ENCODE peak calls at places on chromosome 17, in ten cellular contexts. One of them, this sample, is unnamed.

GRCh38 chr17:44956076-44956475 is 8.5 kb upstream of the KIF18B start:
- DNase-seq in SK-N-SH: no peak
- DNase-seq in esophagus squamous epithelium: no peak
- DNase-seq in heart right ventricle: no peak
- DNase-seq in left ventricle myocardium inferior: no peak
- DNase-seq in MM.1S: no peak
- DNase-seq in HL-60: no peak
- DNase-seq in adrenal gland: no peak
- DNase-seq in fibroblast of lung: no peak
- DNase-seq in transverse colon: no peak
- DNase-seq in this sample: no peak

GRCh38 chr17:64783556-64784352 is 121.6 kb upstream of the SMURF2 start:
- DNase-seq in MM.1S: no peak
- DNase-seq in esophagus squamous epithelium: no peak
- DNase-seq in fibroblast of lung: no peak
- DNase-seq in transverse colon: no peak
- DNase-seq in left ventricle myocardium inferior: no peak
- DNase-seq in SK-N-SH: no peak
- DNase-seq in HL-60: no peak
- DNase-seq in heart right ventricle: no peak
- DNase-seq in adrenal gland: no peak
- DNase-seq in this sample: no peak

GRCh38 chr17:1111599-1112443 is 68.0 kb downstream of the ABR start:
- DNase-seq in fibroblast of lung: no peak
- DNase-seq in transverse colon: peak
- DNase-seq in adrenal gland: peak
- DNase-seq in MM.1S: no peak
- DNase-seq in heart right ventricle: peak
- DNase-seq in HL-60: no peak
- DNase-seq in left ventricle myocardium inferior: peak
- DNase-seq in SK-N-SH: peak
- DNase-seq in esophagus squamous epithelium: no peak
- DNase-seq in this sample: no peak

GRCh38 chr17:56629450-56630187 is 36.1 kb downstream of the NOG start:
- DNase-seq in left ventricle myocardium inferior: no peak
- DNase-seq in fibroblast of lung: peak
- DNase-seq in adrenal gland: no peak
- DNase-seq in MM.1S: no peak
- DNase-seq in HL-60: no peak
- DNase-seq in esophagus squamous epithelium: no peak
- DNase-seq in heart right ventricle: no peak
- DNase-seq in transverse colon: no peak
- DNase-seq in SK-N-SH: peak
- DNase-seq in this sample: peak

GRCh38 chr17:62869885-62870580 is 61.9 kb upstream of the MARCHF10 start:
- DNase-seq in HL-60: no peak
- DNase-seq in heart right ventricle: no peak
- DNase-seq in MM.1S: peak
- DNase-seq in adrenal gland: no peak
- DNase-seq in SK-N-SH: peak
- DNase-seq in esophagus squamous epithelium: no peak
- DNase-seq in left ventricle myocardium inferior: no peak
- DNase-seq in transverse colon: no peak
- DNase-seq in fibroblast of lung: peak
- DNase-seq in this sample: no peak

GRCh38 chr17:81713556-81714411 is 1.7 kb downstream of the SLC25A10 start:
- DNase-seq in transverse colon: peak
- DNase-seq in left ventricle myocardium inferior: no peak
- DNase-seq in HL-60: no peak
- DNase-seq in esophagus squamous epithelium: no peak
- DNase-seq in SK-N-SH: peak
- DNase-seq in MM.1S: no peak
- DNase-seq in fibroblast of lung: no peak
- DNase-seq in adrenal gland: no peak
- DNase-seq in heart right ventricle: no peak
- DNase-seq in this sample: no peak

GRCh38 chr17:80869476-80869875 is 122.2 kb upstream of the CHMP6 start:
- DNase-seq in fibroblast of lung: no peak
- DNase-seq in left ventricle myocardium inferior: no peak
- DNase-seq in transverse colon: no peak
- DNase-seq in adrenal gland: no peak
- DNase-seq in heart right ventricle: no peak
- DNase-seq in MM.1S: no peak
- DNase-seq in esophagus squamous epithelium: no peak
- DNase-seq in HL-60: no peak
- DNase-seq in SK-N-SH: no peak
- DNase-seq in this sample: no peak

GRCh38 chr17:39001703-39002637 is 34.8 kb upstream of the FBXO47 start:
- DNase-seq in transverse colon: peak
- DNase-seq in esophagus squamous epithelium: no peak
- DNase-seq in SK-N-SH: no peak
- DNase-seq in MM.1S: no peak
- DNase-seq in fibroblast of lung: peak
- DNase-seq in HL-60: peak
- DNase-seq in heart right ventricle: peak
- DNase-seq in left ventricle myocardium inferior: peak
- DNase-seq in adrenal gland: peak
- DNase-seq in this sample: no peak

GRCh38 chr17:1473841-1474240 is 17.8 kb upstream of the CRK start:
- DNase-seq in MM.1S: no peak
- DNase-seq in adrenal gland: no peak
- DNase-seq in SK-N-SH: no peak
- DNase-seq in transverse colon: no peak
- DNase-seq in left ventricle myocardium inferior: no peak
- DNase-seq in esophagus squamous epithelium: no peak
- DNase-seq in HL-60: no peak
- DNase-seq in heart right ventricle: no peak
- DNase-seq in fibroblast of lung: no peak
- DNase-seq in this sample: no peak

GRCh38 chr17:68288375-68288774 is 2.6 kb downstream of the SLC16A6 start:
- DNase-seq in fibroblast of lung: no peak
- DNase-seq in HL-60: peak
- DNase-seq in adrenal gland: peak
- DNase-seq in MM.1S: no peak
- DNase-seq in SK-N-SH: no peak
- DNase-seq in heart right ventricle: no peak
- DNase-seq in esophagus squamous epithelium: no peak
- DNase-seq in transverse colon: no peak
- DNase-seq in left ventricle myocardium inferior: no peak
- DNase-seq in this sample: no peak

GRCh38 chr17:47230864-47231263 is 21.7 kb downstream of the MYL4 start:
- DNase-seq in HL-60: no peak
- DNase-seq in heart right ventricle: no peak
- DNase-seq in esophagus squamous epithelium: no peak
- DNase-seq in SK-N-SH: no peak
- DNase-seq in fibroblast of lung: no peak
- DNase-seq in transverse colon: no peak
- DNase-seq in adrenal gland: no peak
- DNase-seq in MM.1S: peak
- DNase-seq in left ventricle myocardium inferior: no peak
- DNase-seq in this sample: no peak

GRCh38 chr17:77107506-77108433 is 33.0 kb upstream of the SEC14L1 start:
- DNase-seq in adrenal gland: no peak
- DNase-seq in transverse colon: peak
- DNase-seq in SK-N-SH: no peak
- DNase-seq in MM.1S: peak
- DNase-seq in esophagus squamous epithelium: no peak
- DNase-seq in fibroblast of lung: no peak
- DNase-seq in left ventricle myocardium inferior: no peak
- DNase-seq in heart right ventricle: no peak
- DNase-seq in HL-60: no peak
- DNase-seq in this sample: no peak

GRCh38 chr17:65463242-65463641 is 98.2 kb downstream of the AXIN2 start:
- DNase-seq in fibroblast of lung: peak
- DNase-seq in adrenal gland: peak
- DNase-seq in left ventricle myocardium inferior: peak
- DNase-seq in HL-60: no peak
- DNase-seq in MM.1S: no peak
- DNase-seq in esophagus squamous epithelium: no peak
- DNase-seq in transverse colon: no peak
- DNase-seq in SK-N-SH: no peak
- DNase-seq in heart right ventricle: peak
- DNase-seq in this sample: no peak

GRCh38 chr17:82246040-82246364 is 17.2 kb downstream of the SLC16A3 start:
- DNase-seq in fibroblast of lung: no peak
- DNase-seq in left ventricle myocardium inferior: no peak
- DNase-seq in esophagus squamous epithelium: no peak
- DNase-seq in transverse colon: no peak
- DNase-seq in SK-N-SH: no peak
- DNase-seq in heart right ventricle: no peak
- DNase-seq in HL-60: no peak
- DNase-seq in adrenal gland: no peak
- DNase-seq in MM.1S: no peak
- DNase-seq in this sample: no peak

GRCh38 chr17:81035389-81036127 is 607 bp downstream of the BAIAP2 start:
- DNase-seq in HL-60: no peak
- DNase-seq in SK-N-SH: no peak
- DNase-seq in transverse colon: no peak
- DNase-seq in left ventricle myocardium inferior: no peak
- DNase-seq in fibroblast of lung: peak
- DNase-seq in adrenal gland: no peak
- DNase-seq in MM.1S: no peak
- DNase-seq in esophagus squamous epithelium: no peak
- DNase-seq in heart right ventricle: no peak
- DNase-seq in this sample: no peak

GRCh38 chr17:61203765-61204164 is 195.9 kb upstream of the TBX2 start:
- DNase-seq in fibroblast of lung: peak
- DNase-seq in adrenal gland: peak
- DNase-seq in transverse colon: no peak
- DNase-seq in heart right ventricle: no peak
- DNase-seq in esophagus squamous epithelium: no peak
- DNase-seq in left ventricle myocardium inferior: no peak
- DNase-seq in SK-N-SH: no peak
- DNase-seq in MM.1S: no peak
- DNase-seq in HL-60: no peak
- DNase-seq in this sample: no peak
- H3K27ac ChIP-seq in fibroblast of lung: peak
- H3K27ac ChIP-seq in adrenal gland: peak
- H3K27ac ChIP-seq in transverse colon: peak
- H3K27ac ChIP-seq in heart right ventricle: peak
- H3K27ac ChIP-seq in esophagus squamous epithelium: no peak
- H3K27ac ChIP-seq in left ventricle myocardium inferior: peak
- H3K27ac ChIP-seq in SK-N-SH: no peak
- H3K27ac ChIP-seq in MM.1S: no peak
- H3K27ac ChIP-seq in HL-60: no peak
- H3K27ac ChIP-seq in this sample: no peak

DNA sequence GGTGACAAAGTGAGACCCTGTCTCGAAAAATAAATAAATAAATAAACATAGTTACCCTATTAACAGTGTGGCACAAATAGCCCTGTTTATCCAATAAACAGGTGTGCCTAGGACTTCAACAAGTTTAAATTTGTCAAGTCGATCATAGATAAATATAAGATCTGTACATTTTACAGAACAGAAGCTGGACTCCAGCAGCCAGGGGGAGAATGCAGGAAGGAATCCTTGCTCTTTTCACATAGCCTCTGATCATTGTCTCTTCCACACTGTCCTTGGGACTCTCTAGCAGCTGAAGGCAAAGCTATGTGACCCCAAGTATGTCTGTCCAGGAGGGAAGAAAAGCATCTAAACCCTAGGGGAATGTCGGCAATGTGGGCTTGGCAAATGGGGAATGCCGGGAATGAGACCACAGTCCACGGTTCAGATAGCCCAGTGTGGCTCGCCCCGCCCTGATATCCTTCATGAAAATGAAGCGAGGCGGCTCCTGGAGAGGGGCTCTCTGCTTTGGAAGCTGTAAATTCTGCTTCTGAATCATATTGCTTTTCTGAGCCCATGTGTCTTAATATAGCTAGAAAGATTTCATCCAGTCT is 24.8 kb upstream of the GRB2 start:
- DNase-seq in left ventricle myocardium inferior: no peak
- DNase-seq in heart right ventricle: no peak
- DNase-seq in fibroblast of lung: no peak
- DNase-seq in HL-60: no peak
- DNase-seq in adrenal gland: no peak
- DNase-seq in esophagus squamous epithelium: no peak
- DNase-seq in transverse colon: peak
- DNase-seq in SK-N-SH: no peak
- DNase-seq in MM.1S: no peak
- DNase-seq in this sample: no peak
- TF ChIP-seq CTCF in left ventricle myocardium inferior: no peak
- TF ChIP-seq CTCF in heart right ventricle: no peak
- TF ChIP-seq CTCF in fibroblast of lung: no peak
- TF ChIP-seq CTCF in HL-60: no peak
- TF ChIP-seq CTCF in adrenal gland: no peak
- TF ChIP-seq CTCF in esophagus squamous epithelium: no peak
- TF ChIP-seq CTCF in transverse colon: no peak
- TF ChIP-seq CTCF in SK-N-SH: no peak
- TF ChIP-seq CTCF in MM.1S: no peak
- TF ChIP-seq CTCF in this sample: no peak

DNA sequence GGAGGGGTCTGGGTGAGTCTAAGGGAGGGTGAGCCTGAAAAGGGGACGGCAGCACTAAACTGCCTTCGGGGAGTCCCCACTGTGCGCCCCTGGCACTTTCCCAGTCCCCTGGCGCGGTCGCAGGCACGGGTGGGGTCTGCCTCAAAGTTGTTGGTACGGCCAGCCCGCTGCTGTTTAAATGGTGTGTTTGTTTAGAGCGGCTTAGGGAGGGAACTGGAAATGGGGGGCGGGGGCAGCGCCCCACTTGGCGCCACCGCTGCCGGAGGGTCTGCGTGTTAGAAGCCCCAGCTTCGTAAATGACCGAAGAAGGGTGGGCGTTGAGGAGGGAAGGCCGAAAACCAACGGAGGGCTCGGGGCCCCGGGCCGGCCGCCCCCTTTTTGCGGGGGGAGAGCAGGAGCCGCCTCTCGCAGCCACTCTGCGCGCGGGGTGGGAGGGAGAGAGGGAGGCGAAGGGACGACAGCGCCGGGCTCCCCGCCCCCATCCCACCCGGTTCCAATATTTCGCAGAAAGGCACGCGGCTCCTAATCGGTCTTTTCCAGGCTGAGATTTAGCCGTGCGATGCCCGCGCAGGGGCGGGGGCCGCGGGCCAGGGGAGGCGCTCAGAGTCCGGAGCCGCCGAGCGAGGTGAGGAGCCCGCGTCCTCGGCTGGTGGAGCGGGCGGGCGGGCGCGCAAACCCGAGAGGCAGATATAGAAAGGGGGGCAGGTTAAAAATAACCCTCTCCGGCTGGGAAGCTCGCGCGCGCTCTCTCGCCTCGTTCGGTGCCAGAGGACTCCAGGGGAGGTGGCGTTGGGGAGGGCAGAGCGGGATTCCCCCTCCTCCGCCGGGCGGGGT is 55.0 kb downstream of the SREBF1 start:
- DNase-seq in esophagus squamous epithelium: no peak
- DNase-seq in heart right ventricle: peak
- DNase-seq in fibroblast of lung: peak
- DNase-seq in transverse colon: peak
- DNase-seq in MM.1S: no peak
- DNase-seq in SK-N-SH: peak
- DNase-seq in adrenal gland: peak
- DNase-seq in left ventricle myocardium inferior: peak
- DNase-seq in HL-60: no peak
- DNase-seq in this sample: no peak
- H3K27ac ChIP-seq in esophagus squamous epithelium: peak
- H3K27ac ChIP-seq in heart right ventricle: peak
- H3K27ac ChIP-seq in fibroblast of lung: no peak
- H3K27ac ChIP-seq in transverse colon: peak
- H3K27ac ChIP-seq in MM.1S: no peak
- H3K27ac ChIP-seq in SK-N-SH: peak
- H3K27ac ChIP-seq in adrenal gland: peak
- H3K27ac ChIP-seq in left ventricle myocardium inferior: peak
- H3K27ac ChIP-seq in HL-60: no peak
- H3K27ac ChIP-seq in this sample: no peak

GRCh38 chr17:49994085-49995054 is 654 bp downstream of the DLX3 start:
- DNase-seq in MM.1S: no peak
- DNase-seq in transverse colon: no peak
- DNase-seq in SK-N-SH: peak
- DNase-seq in adrenal gland: no peak
- DNase-seq in esophagus squamous epithelium: no peak
- DNase-seq in left ventricle myocardium inferior: no peak
- DNase-seq in HL-60: no peak
- DNase-seq in heart right ventricle: no peak
- DNase-seq in fibroblast of lung: no peak
- DNase-seq in this sample: no peak
- TF ChIP-seq CTCF in MM.1S: no peak
- TF ChIP-seq CTCF in transverse colon: no peak
- TF ChIP-seq CTCF in SK-N-SH: no peak
- TF ChIP-seq CTCF in adrenal gland: no peak
- TF ChIP-seq CTCF in esophagus squamous epithelium: no peak
- TF ChIP-seq CTCF in left ventricle myocardium inferior: no peak
- TF ChIP-seq CTCF in HL-60: no peak
- TF ChIP-seq CTCF in heart right ventricle: no peak
- TF ChIP-seq CTCF in fibroblast of lung: no peak
- TF ChIP-seq CTCF in this sample: no peak